ENCODE peak calls at places on chromosomes 5 and 9, in four cellular contexts. G is HTR-8/SVneo; J is activated naive CD8-positive, alpha-beta T cell treated with anti-CD3 and anti-CD28 coated beads, Interleukin-2, amount 50 U/mL, for 24 hours; Q is DMS 273 treated with DMSO at 0.1 percent for 48 hours. I is an unnamed sample.
A peak's percentile ranks its signal among the peaks of the same experiment; 100 is the strongest.

GRCh38 chr5:160469156-160470144 is 47.8 kb downstream of the PTTG1 start:
- DNase-seq in G (no peak), J (no peak), Q (no peak), I (no peak)

GRCh38 chr5:16461782-16462181 is 3.8 kb downstream of the ZNF622 start:
- DNase-seq in G (peak; percentile 72), J (no peak), Q (no peak), I (no peak)

GRCh38 chr9:137621131-137621757 is 2.4 kb downstream of the EHMT1 start:
- DNase-seq in G (no peak), J (no peak), Q (no peak), I (no peak)

GRCh38 chr9:110517483-110517882 is 62.1 kb downstream of the SVEP1 start:
- DNase-seq in G (no peak), J (no peak), Q (no peak), I (no peak)

GRCh38 chr5:143302344-143302743 is 101.1 kb downstream of the NR3C1 start:
- DNase-seq in G (no peak), J (no peak), Q (no peak), I (no peak)

GRCh38 chr5:132876020-132876759 is 2.7 kb downstream of the LEAP2 start:
- DNase-seq in G (no peak), J (no peak), Q (no peak), I (no peak)

GRCh38 chr5:177606071-177607051 is 6.4 kb downstream of the B4GALT7 start:
- DNase-seq in G (no peak), J (no peak), Q (no peak), I (no peak)

GRCh38 chr9:83208065-83208850 is 145.3 kb upstream of the RASEF start:
- DNase-seq in G (no peak), J (no peak), Q (no peak), I (no peak)

GRCh38 chr9:78131969-78132687 is 100.5 kb upstream of the GNAQ start:
- DNase-seq in G (no peak), J (no peak), Q (no peak), I (no peak)

GRCh38 chr9:14993061-14993800 is 83.0 kb upstream of the FREM1 start:
- DNase-seq in G (peak; percentile 53), J (peak; percentile 44), Q (peak; percentile 80), I (no peak)

GRCh38 chr5:159385994-159386711 is 55.9 kb upstream of the IL12B start:
- DNase-seq in G (no peak), J (no peak), Q (no peak), I (no peak)

GRCh38 chr9:136947955-136948510 is 3.0 kb downstream of the C8G start:
- DNase-seq in G (peak; percentile 41), J (peak; percentile 57), Q (no peak), I (no peak)

GRCh38 chr9:37929441-37929895 is 25.5 kb upstream of the SLC25A51 start:
- DNase-seq in G (no peak), J (no peak), Q (no peak), I (no peak)

GRCh38 chr5:218457-219289 is 553 bp downstream of the SDHA start:
- DNase-seq in G (no peak), J (peak; percentile 22), Q (no peak), I (no peak)

GRCh38 chr9:124489222-124489621 is 18.0 kb downstream of the NR5A1 start:
- DNase-seq in G (no peak), J (no peak), Q (no peak), I (no peak)

GRCh38 chr9:96514825-96515218 is 64.9 kb downstream of the HABP4 start:
- DNase-seq in G (no peak), J (no peak), Q (no peak), I (no peak)

GRCh38 chr9:71136696-71137095 is 15.3 kb upstream of the TRPM3 start:
- DNase-seq in G (no peak), J (no peak), Q (no peak), I (no peak)

GRCh38 chr5:136080483-136081180 is 51.8 kb downstream of the TGFBI start:
- DNase-seq in G (peak; percentile 78), J (peak; percentile 83), Q (no peak), I (peak; percentile 81)

GRCh38 chr9:123637940-123638634 is 282.1 kb downstream of the CRB2 start:
- DNase-seq in G (no peak), J (no peak), Q (no peak), I (no peak)

GRCh38 chr9:126499005-126499910 is 114.5 kb upstream of the LMX1B start:
- DNase-seq in G (peak; percentile 51), J (peak; percentile 53), Q (no peak), I (peak; percentile 20)

GRCh38 chr9:81492710-81493447 is 196.5 kb downstream of the TLE1 start:
- DNase-seq in G (peak; percentile 12), J (no peak), Q (no peak), I (no peak)

GRCh38 chr9:76887951-76888350 is 18.0 kb downstream of the PRUNE2 start:
- DNase-seq in G (no peak), J (no peak), Q (no peak), I (no peak)

GRCh38 chr9:70830618-70831017 is 290.8 kb downstream of the TRPM3 start:
- DNase-seq in G (no peak), J (no peak), Q (no peak), I (no peak)

GRCh38 chr9:6877671-6878161 is 119.9 kb downstream of the KDM4C start:
- DNase-seq in G (no peak), J (no peak), Q (no peak), I (no peak)

GRCh38 chr5:163894645-163895044 is 389.2 kb downstream of the MAT2B start:
- DNase-seq in G (peak; percentile 11), J (no peak), Q (no peak), I (no peak)

GRCh38 chr5:5537426-5537825 is 114.9 kb downstream of the ICE1 start:
- DNase-seq in G (no peak), J (no peak), Q (no peak), I (no peak)

GRCh38 chr9:15510789-15511575 is at the start of gene PSIP1:
- DNase-seq in G (peak; percentile 59), J (peak; percentile 86), Q (peak; percentile 72), I (peak; percentile 80)

I was measured in stimulated activated naive B cell treated with anti-CD40 and anti-IgM and Interleukin-4, amounts not matched to agents 10 μg/mL and 1 μg/mL and 100 μg/mL, for 72 hours.